ENCODE peak calls at places on chromosomes 2 and 18, in nine cellular contexts. V is osteocyte, R is Caco-2, Q is choroid plexus epithelial cell, F is kidney epithelial cell, S is fibroblast of lung, K is WTC11, P is endodermal cell, Y is IMR-90. U is an unnamed sample.

GRCh38 chr2:150191349-150191748 is 296.1 kb downstream of the RND3 start:
- DNase-seq in P (no peak), R (no peak), Q (peak), S (peak), Y (peak), V (no peak), F (no peak), K (no peak), U (no peak)

GRCh38 chr2:217220228-217221013 is 360.6 kb upstream of the TNP1 start:
- DNase-seq in F (no peak), P (no peak), Y (no peak), K (no peak), Q (peak), R (no peak), S (peak), V (no peak), U (no peak)

GRCh38 chr2:66693007-66693965 is 258.4 kb downstream of the MEIS1 start:
- DNase-seq in R (no peak), Q (no peak), Y (no peak), K (no peak), P (no peak), S (peak), F (no peak), V (no peak), U (no peak)

GRCh38 chr2:34738691-34739090 is 1139.6 kb upstream of the FAM98A start:
- DNase-seq in Y (no peak), V (no peak), Q (no peak), S (no peak), P (peak), R (no peak), K (peak), F (no peak), U (peak)

GRCh38 chr2:134232868-134233732 is 20.8 kb upstream of the MGAT5 start:
- DNase-seq in R (no peak), V (no peak), Y (peak), Q (peak), F (no peak), K (no peak), S (no peak), P (no peak), U (no peak)

GRCh38 chr2:96556441-96557330 is 20.1 kb downstream of the ARID5A start:
- DNase-seq in Q (peak), P (no peak), R (peak), S (peak), Y (peak), F (peak), V (no peak), K (no peak), U (no peak)

GRCh38 chr2:149994057-149994728 is 406.6 kb upstream of the MMADHC start:
- DNase-seq in R (peak), F (peak), Y (peak), V (no peak), S (peak), Q (peak), K (no peak), P (no peak), U (no peak)

GRCh38 chr2:234983011-234983726 is 31.4 kb downstream of the SH3BP4 start:
- DNase-seq in S (no peak), Y (no peak), P (no peak), F (no peak), R (no peak), V (no peak), K (no peak), Q (no peak), U (no peak)

GRCh38 chr2:124520953-124521352 is 495.9 kb downstream of the CNTNAP5 start:
- DNase-seq in K (no peak), R (no peak), S (no peak), V (no peak), P (no peak), F (no peak), Q (no peak), Y (no peak), U (no peak)

GRCh38 chr2:226478121-226478809 is 321.4 kb downstream of the IRS1 start:
- DNase-seq in Q (peak), P (peak), S (peak), V (no peak), F (peak), K (no peak), Y (peak), R (peak), U (no peak)

GRCh38 chr2:16330571-16331351 is 334.9 kb downstream of the CYRIA start:
- DNase-seq in K (peak), S (no peak), Y (no peak), V (no peak), R (peak), P (peak), Q (no peak), F (no peak), U (no peak)

GRCh38 chr2:16298866-16299265 is 358.5 kb downstream of the MYCN start:
- DNase-seq in S (no peak), P (no peak), Y (no peak), F (no peak), V (no peak), R (no peak), K (no peak), Q (no peak), U (no peak)

GRCh38 chr18:63823516-63824219 is 48.5 kb downstream of the SERPINB7 start:
- DNase-seq in P (peak), V (no peak), F (no peak), S (peak), K (peak), Y (peak), Q (peak), R (no peak), U (peak)

GRCh38 chr18:63820694-63821093 is 45.5 kb downstream of the SERPINB7 start:
- DNase-seq in P (no peak), Q (no peak), K (no peak), S (no peak), Y (no peak), R (no peak), F (no peak), V (no peak), U (no peak)

GRCh38 chr18:63818212-63818611 is 43.0 kb downstream of the SERPINB7 start:
- DNase-seq in Y (no peak), K (no peak), V (no peak), R (no peak), F (no peak), S (no peak), Q (no peak), P (no peak), U (no peak)

GRCh38 chr18:63817441-63818051 is 42.3 kb downstream of the SERPINB7 start:
- DNase-seq in V (no peak), F (no peak), K (no peak), Y (peak), S (peak), P (no peak), Q (peak), R (no peak), U (no peak)

GRCh38 chr18:63819780-63820179 is 44.6 kb downstream of the SERPINB7 start:
- DNase-seq in Y (no peak), P (no peak), Q (no peak), K (no peak), V (no peak), S (no peak), R (no peak), F (no peak), U (no peak)
- TF ChIP-seq CTCF in Y (no peak), P (no peak), Q (no peak), K (no peak), V (no peak), S (no peak), R (no peak), F (no peak), U (no peak)

GRCh38 chr2:190581997-190582396 is 47.5 kb upstream of the NEMP2 start:
- DNase-seq in F (no peak), P (no peak), V (no peak), Q (no peak), R (no peak), S (no peak), Y (no peak), K (no peak), U (no peak)

GRCh38 chr2:190583507-190584337 is 49.2 kb upstream of the NEMP2 start:
- DNase-seq in P (no peak), K (no peak), S (no peak), Y (no peak), V (no peak), Q (no peak), F (no peak), R (no peak), U (no peak)

GRCh38 chr2:190582761-190583506 is 48.4 kb upstream of the NEMP2 start:
- DNase-seq in R (no peak), K (no peak), Y (peak), V (no peak), F (no peak), S (peak), Q (peak), P (no peak), U (no peak)

GRCh38 chr2:190587106-190587505 is 52.6 kb upstream of the NEMP2 start:
- DNase-seq in Q (no peak), R (no peak), V (no peak), K (no peak), S (no peak), P (no peak), F (no peak), Y (no peak), U (no peak)

GRCh38 chr2:190585000-190585678 is 50.6 kb upstream of the NEMP2 start:
- DNase-seq in R (no peak), P (no peak), V (no peak), S (no peak), Y (no peak), F (no peak), K (no peak), Q (no peak), U (no peak)
- TF ChIP-seq CTCF in R (no peak), P (no peak), V (no peak), S (no peak), Y (no peak), F (no peak), K (no peak), Q (no peak), U (no peak)

GRCh38 chr2:219177594-219178376 is at the start of gene RETREG2:
- DNase-seq in R (peak), Y (peak), P (peak), F (no peak), K (peak), Q (peak), V (peak), S (peak), U (peak)
- TF ChIP-seq CTCF in R (peak), Y (peak), P (peak), F (no peak), K (no peak), Q (peak), V (peak), S (peak), U (peak)

GRCh38 chr18:59055345-59056032 is 84.2 kb upstream of the SEC11C start:
- DNase-seq in V (no peak), Y (no peak), Q (peak), S (peak), P (peak), F (no peak), R (no peak), K (peak), U (peak)
- TF ChIP-seq CTCF in V (peak), Y (peak), Q (peak), S (peak), P (peak), F (no peak), R (no peak), K (peak), U (peak)

GRCh38 chr2:14634223-14634884 is 1.8 kb downstream of the LRATD1 start:
- DNase-seq in P (peak), F (peak), V (no peak), K (peak), S (peak), R (peak), Y (peak), Q (peak), U (peak)
- TF ChIP-seq CTCF in P (peak), F (peak), V (peak), K (no peak), S (peak), R (peak), Y (peak), Q (peak), U (peak)

GRCh38 chr2:231541605-231542509 is 11.6 kb upstream of the NMUR1 start:
- DNase-seq in Y (no peak), F (no peak), P (peak), R (no peak), S (no peak), K (peak), Q (peak), V (no peak), U (peak)
- TF ChIP-seq CTCF in Y (no peak), F (no peak), P (peak), R (no peak), S (peak), K (peak), Q (peak), V (peak), U (peak)

DNA sequence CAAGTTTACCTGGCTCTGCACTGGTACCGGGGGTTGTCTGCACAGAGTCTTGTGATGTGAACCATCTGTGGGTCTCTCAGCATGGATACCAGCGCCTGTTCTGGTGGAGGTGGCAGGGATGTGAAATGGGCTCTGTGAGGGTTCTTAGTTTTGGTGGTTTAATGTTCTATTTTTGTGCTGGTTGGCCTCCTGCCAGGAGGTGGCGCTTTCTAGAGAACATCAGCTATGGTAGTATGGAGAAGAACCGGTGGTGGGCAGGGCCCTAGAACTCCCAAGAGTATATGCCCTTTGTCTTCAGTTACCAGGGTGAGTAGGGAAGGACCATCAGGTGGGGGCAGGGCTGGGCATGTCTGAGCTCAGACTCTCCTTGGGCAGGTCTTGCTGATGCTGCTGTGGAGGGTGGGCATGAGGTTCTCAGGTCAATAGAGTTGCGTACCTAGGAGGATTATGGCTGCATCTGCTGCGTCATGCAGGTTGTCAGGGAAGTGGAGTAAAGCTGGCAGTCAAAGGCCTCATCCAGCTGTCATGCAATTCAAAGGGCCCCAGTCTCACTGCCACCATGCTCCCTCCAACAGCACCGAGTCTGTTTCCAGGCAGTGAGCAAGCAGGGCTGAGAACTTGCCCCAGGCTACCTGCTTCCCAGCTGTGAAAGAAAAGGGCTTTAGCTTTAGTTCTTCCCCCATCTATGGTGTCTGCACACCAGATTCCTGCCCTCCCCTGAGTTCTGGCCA is 278.0 kb downstream of the METTL4 start:
- DNase-seq in Q (no peak), Y (no peak), R (no peak), K (peak), P (no peak), V (no peak), F (no peak), S (no peak), U (peak)
- TF ChIP-seq CTCF in Q (no peak), Y (no peak), R (no peak), K (no peak), P (peak), V (no peak), F (no peak), S (no peak), U (peak)

DNA sequence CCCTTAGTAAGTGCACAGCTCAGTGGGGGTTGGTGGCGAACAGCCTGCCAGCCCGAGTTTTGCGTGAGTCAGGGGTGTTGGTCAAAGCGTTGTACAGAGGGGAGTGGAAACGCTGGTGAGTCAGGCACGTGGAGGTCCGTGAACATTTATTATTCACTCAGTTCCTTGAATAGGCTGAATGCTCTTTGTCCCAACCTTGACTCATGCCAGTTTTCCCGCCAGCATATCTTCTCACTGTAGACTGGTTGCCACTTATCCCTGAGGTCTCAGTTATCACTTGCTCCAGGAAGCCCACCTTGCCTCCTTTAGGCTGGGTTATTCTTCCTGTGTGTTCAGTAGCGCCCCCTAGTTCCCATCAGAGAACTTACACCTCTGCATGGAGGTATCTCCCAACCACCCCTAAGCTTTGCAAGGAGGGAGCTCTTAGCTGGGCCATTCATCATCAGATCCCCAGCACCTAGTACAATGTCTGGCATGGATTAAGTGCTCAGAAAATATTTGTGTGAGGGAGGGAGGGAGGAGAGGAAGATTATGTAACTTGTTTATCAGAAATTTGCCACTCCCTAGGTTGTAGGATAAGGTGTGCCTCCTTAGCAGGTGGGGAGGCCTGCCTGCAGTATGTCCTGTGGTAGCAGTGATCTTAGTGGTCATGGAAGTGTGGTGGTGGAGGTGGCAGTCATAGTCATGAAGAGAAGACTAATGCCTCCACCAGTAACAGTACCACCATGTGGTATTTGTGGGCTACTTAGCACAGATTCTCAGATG is 72.1 kb downstream of the CABLES1 start:
- DNase-seq in Y (peak), S (no peak), V (no peak), Q (peak), K (no peak), R (no peak), F (no peak), P (peak), U (no peak)
- TF ChIP-seq CTCF in Y (peak), S (peak), V (peak), Q (peak), K (peak), R (peak), F (peak), P (peak), U (peak)

GRCh38 chr2:2827691-2828315 is 496.7 kb upstream of the MYT1L start:
- DNase-seq in S (no peak), R (no peak), K (no peak), V (peak), P (peak), F (no peak), Q (no peak), Y (no peak), U (no peak)

GRCh38 chr2:2826209-2826551 is 495.1 kb upstream of the MYT1L start:
- DNase-seq in P (peak), R (no peak), S (no peak), V (peak), Y (no peak), F (no peak), Q (no peak), K (no peak), U (no peak)

GRCh38 chr2:2825516-2826208 is 494.6 kb upstream of the MYT1L start:
- DNase-seq in K (no peak), P (peak), Y (no peak), Q (no peak), S (no peak), V (peak), R (no peak), F (no peak), U (no peak)

GRCh38 chr2:2826621-2827020 is 495.5 kb upstream of the MYT1L start:
- DNase-seq in R (no peak), K (no peak), Y (no peak), V (peak), S (no peak), P (peak), Q (no peak), F (no peak), U (no peak)

DNA sequence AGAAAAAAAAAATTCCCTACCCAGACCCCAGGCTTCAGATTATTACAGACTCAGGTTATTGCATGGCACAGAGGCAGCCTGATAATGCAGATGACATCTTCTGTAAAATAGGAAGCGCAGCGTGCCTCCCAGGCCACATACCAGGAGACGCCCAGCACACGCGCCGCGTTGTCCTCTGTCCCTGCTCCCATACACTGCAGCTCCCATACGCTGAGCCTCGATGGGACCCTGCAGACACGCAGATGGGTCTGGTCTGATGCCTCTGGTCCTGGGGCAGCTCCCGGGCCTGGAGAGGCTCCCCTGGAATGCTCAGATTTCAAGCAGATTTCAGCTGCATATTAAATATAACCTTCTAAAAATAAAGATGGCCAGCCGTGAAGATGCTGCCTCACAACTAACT is 496.2 kb upstream of the MYT1L start:
- DNase-seq in R (no peak), F (no peak), P (no peak), S (no peak), K (no peak), Q (no peak), Y (no peak), V (peak), U (no peak)
- TF ChIP-seq CTCF in R (no peak), F (no peak), P (no peak), S (no peak), K (no peak), Q (no peak), Y (no peak), V (no peak), U (no peak)

DNA sequence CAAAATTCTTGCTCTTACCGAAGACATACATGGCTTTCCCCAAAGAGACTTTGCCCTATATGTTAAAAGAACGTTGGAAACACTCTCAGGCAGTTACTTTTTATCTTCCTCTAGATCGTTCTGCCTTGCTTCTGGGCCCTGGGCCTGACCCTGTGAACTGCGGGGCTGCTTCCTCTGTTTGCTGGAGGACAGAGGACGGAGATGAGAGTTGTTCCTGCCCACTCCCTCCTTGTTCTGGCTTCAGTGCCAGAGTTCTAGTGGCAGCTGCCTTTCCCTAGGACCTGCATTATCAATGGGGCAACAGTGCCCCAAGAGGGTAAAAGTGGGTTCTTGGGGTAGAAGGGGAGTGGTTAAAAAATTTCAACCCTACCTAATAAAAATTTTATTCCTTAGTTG is 6.5 kb upstream of the FN1 start:
- DNase-seq in P (no peak), R (no peak), K (no peak), S (no peak), Q (no peak), Y (no peak), V (no peak), F (no peak), U (no peak)
- TF ChIP-seq CTCF in P (no peak), R (no peak), K (no peak), S (no peak), Q (no peak), Y (no peak), V (no peak), F (no peak), U (no peak)

U was measured in WERI-Rb-1.